ENCODE peak calls at places on chromosome 11, in six cellular contexts. F is amniotic epithelial cell; B is Jurkat, Clone E6-1; N is NCI-H187 treated with DMSO at 0.1 percent for 48 hours; K is anterior cingulate cortex; G is SW480. H is an unnamed sample.

GRCh38 chr11:66744485-66745355 is 15.7 kb upstream of the SPTBN2 start:
- DNase-seq in F (peak; percentile 42), B (peak; percentile 55), N (peak; percentile 20), K (peak; percentile 65), G (peak; percentile 85), H (peak; percentile 86)

GRCh38 chr11:69915501-69916250 is 96.5 kb upstream of the FGF3 start:
- DNase-seq in F (peak; percentile 27), B (peak; percentile 34), N (no peak), K (no peak), G (peak; percentile 77), H (peak; percentile 17)

GRCh38 chr11:113651018-113651417 is 55.1 kb downstream of the TMPRSS5 start:
- DNase-seq in F (no peak), B (no peak), N (no peak), K (no peak), G (no peak), H (peak; percentile 58)

GRCh38 chr11:78577495-78577894 is 2.8 kb upstream of the NARS2 start:
- DNase-seq in F (no peak), B (no peak), N (no peak), K (no peak), G (no peak), H (no peak)

GRCh38 chr11:6747097-6747662 is 24.6 kb downstream of the OR2AG2 start:
- DNase-seq in F (no peak), B (no peak), N (no peak), K (no peak), G (no peak), H (no peak)

GRCh38 chr11:131906963-131907362 is 536.5 kb downstream of the NTM start:
- DNase-seq in F (no peak), B (no peak), N (no peak), K (no peak), G (no peak), H (peak; percentile 74)

GRCh38 chr11:65053826-65054503 is 4.4 kb downstream of the NAALADL1 start:
- DNase-seq in F (no peak), B (no peak), N (no peak), K (no peak), G (no peak), H (no peak)

GRCh38 chr11:65894034-65894591 is 3.6 kb downstream of the CCDC85B start:
- DNase-seq in F (no peak), B (no peak), N (no peak), K (no peak), G (no peak), H (peak; percentile 60)

GRCh38 chr11:34075178-34075820 is 23.8 kb downstream of the CAPRIN1 start:
- DNase-seq in F (peak; percentile 66), B (no peak), N (no peak), K (no peak), G (peak; percentile 61), H (no peak)

GRCh38 chr11:44963071-44963575 is 12.4 kb upstream of the TP53I11 start:
- DNase-seq in F (no peak), B (no peak), N (no peak), K (no peak), G (no peak), H (no peak)

GRCh38 chr11:111694851-111695250 is 71.3 kb downstream of the PPP2R1B start:
- DNase-seq in F (peak; percentile 93), B (no peak), N (no peak), K (no peak), G (no peak), H (peak; percentile 32)

GRCh38 chr11:71080239-71081097 is 171.9 kb downstream of the SHANK2 start:
- DNase-seq in F (peak; percentile 42), B (peak; percentile 93), N (peak; percentile 87), K (peak; percentile 58), G (peak; percentile 89), H (peak; percentile 86)

GRCh38 chr11:114673661-114674060 is 4.7 kb upstream of the NXPE2 start:
- DNase-seq in F (peak; percentile 96), B (no peak), N (no peak), K (no peak), G (no peak), H (no peak)

GRCh38 chr11:105092255-105093239 is 47.0 kb downstream of the CARD18 start:
- DNase-seq in F (peak; percentile 56), B (no peak), N (no peak), K (no peak), G (no peak), H (no peak)

GRCh38 chr11:118098996-118099837 is 12.5 kb upstream of the SMIM35 start:
- DNase-seq in F (no peak), B (no peak), N (peak; percentile 33), K (no peak), G (no peak), H (peak; percentile 42)

GRCh38 chr11:29018631-29019030 is 910.4 kb downstream of the METTL15 start:
- DNase-seq in F (peak; percentile 97), B (no peak), N (no peak), K (no peak), G (no peak), H (no peak)

GRCh38 chr11:14331476-14332136 is 27.4 kb downstream of the RRAS2 start:
- DNase-seq in F (no peak), B (no peak), N (no peak), K (no peak), G (no peak), H (no peak)

GRCh38 chr11:57335343-57336110 is at the start of gene SSRP1:
- DNase-seq in F (peak; percentile 73), B (peak; percentile 88), N (no peak), K (peak; percentile 71), G (peak; percentile 92), H (peak; percentile 94)

GRCh38 chr11:73453562-73453961 is 77.4 kb downstream of the RELT start:
- DNase-seq in F (peak; percentile 59), B (no peak), N (no peak), K (no peak), G (no peak), H (no peak)

GRCh38 chr11:2669926-2670469 is 29.8 kb downstream of the KCNQ1OT1 start:
- DNase-seq in F (no peak), B (no peak), N (no peak), K (no peak), G (no peak), H (no peak)

GRCh38 chr11:47998733-47999359 is 18.5 kb downstream of the PTPRJ start:
- DNase-seq in F (no peak), B (no peak), N (no peak), K (no peak), G (peak; percentile 58), H (no peak)

GRCh38 chr11:133828861-133829260 is 16.5 kb downstream of the SPATA19 start:
- DNase-seq in F (no peak), B (no peak), N (no peak), K (no peak), G (no peak), H (no peak)

GRCh38 chr11:3014314-3014938 is 22.3 kb upstream of the NAP1L4 start:
- DNase-seq in F (no peak), B (peak; percentile 92), N (no peak), K (no peak), G (no peak), H (no peak)

GRCh38 chr11:116680349-116681125 is 92.2 kb downstream of the BUD13 start:
- DNase-seq in F (no peak), B (no peak), N (no peak), K (no peak), G (no peak), H (no peak)

GRCh38 chr11:45660717-45661416 is 4.6 kb downstream of the CHST1 start:
- DNase-seq in F (no peak), B (no peak), N (no peak), K (no peak), G (no peak), H (no peak)

GRCh38 chr11:123683616-123684170 is 29.3 kb upstream of the SCN3B start:
- DNase-seq in F (no peak), B (no peak), N (no peak), K (no peak), G (no peak), H (no peak)

GRCh38 chr11:115199501-115199900 is 304.7 kb downstream of the CADM1 start:
- DNase-seq in F (peak; percentile 33), B (no peak), N (no peak), K (no peak), G (no peak), H (no peak)

GRCh38 chr11:70503878-70504240 is 105.5 kb downstream of the CTTN start:
- DNase-seq in F (no peak), B (no peak), N (peak; percentile 35), K (no peak), G (peak; percentile 44), H (no peak)

GRCh38 chr11:105767945-105768344 is 158.1 kb downstream of the GRIA4 start:
- DNase-seq in F (no peak), B (no peak), N (no peak), K (no peak), G (no peak), H (peak; percentile 15)

GRCh38 chr11:76524919-76525318 is 80.1 kb downstream of the EMSY start:
- DNase-seq in F (peak; percentile 18), B (no peak), N (no peak), K (no peak), G (peak; percentile 40), H (no peak)

GRCh38 chr11:70504246-70505020 is 106.1 kb downstream of the CTTN start:
- DNase-seq in F (no peak), B (no peak), N (no peak), K (no peak), G (no peak), H (no peak)

GRCh38 chr11:58513747-58514367 is 6.0 kb upstream of the OR5B21 start:
- DNase-seq in F (peak; percentile 65), B (peak; percentile 33), N (no peak), K (no peak), G (peak; percentile 52), H (peak; percentile 78)

GRCh38 chr11:7589861-7590260 is 76.1 kb downstream of the PPFIBP2 start:
- DNase-seq in F (no peak), B (no peak), N (no peak), K (no peak), G (no peak), H (no peak)

H was measured in Ammon's horn.